ENCODE peak calls at places on chromosome 16, in seven cellular contexts. U, K, E, C, W, L and M are unnamed samples.

GRCh38 chr16:67301080-67301757 is 21.9 kb downstream of the PLEKHG4 start:
- DNase-seq in U (no peak), K (no peak), E (no peak), C (peak), W (peak), L (no peak), M (no peak)

GRCh38 chr16:56999409-57000270 is 10.3 kb downstream of the NLRC5 start:
- DNase-seq in U (no peak), K (no peak), E (no peak), C (no peak), W (no peak), L (no peak), M (no peak)

GRCh38 chr16:10280262-10281170 is 98.3 kb upstream of the GRIN2A start:
- DNase-seq in U (no peak), K (no peak), E (no peak), C (no peak), W (no peak), L (no peak), M (no peak)

GRCh38 chr16:51550785-51551184 is 399.7 kb upstream of the SALL1 start:
- DNase-seq in U (no peak), K (no peak), E (no peak), C (no peak), W (no peak), L (no peak), M (no peak)

GRCh38 chr16:87860553-87861299 is 8.6 kb downstream of the SLC7A5 start:
- DNase-seq in U (no peak), K (no peak), E (no peak), C (peak), W (no peak), L (no peak), M (no peak)

GRCh38 chr16:19219836-19220235 is 51.8 kb downstream of the SYT17 start:
- DNase-seq in U (no peak), K (no peak), E (no peak), C (no peak), W (no peak), L (no peak), M (no peak)

GRCh38 chr16:11133344-11133921 is 122.6 kb downstream of the SOCS1 start:
- DNase-seq in U (no peak), K (no peak), E (peak), C (peak), W (peak), L (no peak), M (no peak)

GRCh38 chr16:49333268-49333597 is 40.4 kb upstream of the C16orf78 start:
- DNase-seq in U (no peak), K (no peak), E (no peak), C (no peak), W (no peak), L (no peak), M (no peak)

GRCh38 chr16:27402964-27403600 is 1.1 kb downstream of the IL21R start:
- DNase-seq in U (no peak), K (no peak), E (peak), C (no peak), W (no peak), L (no peak), M (no peak)

GRCh38 chr16:69865701-69866100 is 85.4 kb upstream of the CLEC18A start:
- DNase-seq in U (no peak), K (no peak), E (no peak), C (peak), W (no peak), L (no peak), M (no peak)

GRCh38 chr16:74748710-74749073 is 25.9 kb downstream of the FA2H start:
- DNase-seq in U (no peak), K (no peak), E (no peak), C (no peak), W (no peak), L (peak), M (no peak)

GRCh38 chr16:48076455-48077012 is 79.3 kb downstream of the ABCC12 start:
- DNase-seq in U (no peak), K (no peak), E (no peak), C (peak), W (no peak), L (no peak), M (no peak)

GRCh38 chr16:3456374-3456773 is 12.9 kb downstream of the NAA60 start:
- DNase-seq in U (no peak), K (no peak), E (no peak), C (no peak), W (no peak), L (no peak), M (no peak)

GRCh38 chr16:57265850-57266530 is 18.5 kb downstream of the PLLP start:
- DNase-seq in U (peak), K (no peak), E (no peak), C (peak), W (peak), L (peak), M (peak)